ENCODE peak calls at places on chromosomes 2 and 18, in five cellular contexts. I is cardiac muscle cell, N is HCT116, M is pancreas, E is colonic mucosa. F is an unnamed sample. For H3K9me3 and H3K36me3, the result is how much of the 10 kb centered on the place peaks cover.

GRCh38 chr2:27856386-27856785 is 33.8 kb downstream of the RBKS start:
- DNase-seq in I (no peak), N (no peak), M (no peak), E (no peak), F (no peak)

GRCh38 chr2:69056071-69056470 is 43.1 kb downstream of the ANTXR1 start:
- DNase-seq in I (no peak), N (no peak), M (no peak), E (no peak), F (no peak)

GRCh38 chr2:200454839-200455801 is 54.7 kb downstream of the KCTD18 start:
- DNase-seq in I (no peak), N (peak), M (no peak), E (no peak), F (no peak)

GRCh38 chr2:127025357-127026062 is 81.4 kb downstream of the BIN1 start:
- DNase-seq in I (peak), N (no peak), M (peak), E (peak), F (peak)

GRCh38 chr2:231110551-231110950 is 14.3 kb downstream of the HTR2B start:
- DNase-seq in I (peak), N (no peak), M (no peak), E (no peak), F (no peak)

GRCh38 chr2:166106431-166107015 is 21.3 kb downstream of the SCN1A start:
- DNase-seq in I (peak), N (no peak), M (no peak), E (no peak), F (no peak)

GRCh38 chr18:27843783-27844415 is 333.0 kb downstream of the CDH2 start:
- DNase-seq in I (no peak), N (no peak), M (no peak), E (no peak), F (no peak)

GRCh38 chr2:42072349-42073118 is 24.7 kb downstream of the PKDCC start:
- DNase-seq in I (peak), N (no peak), M (no peak), E (peak), F (no peak)

GRCh38 chr18:52341617-52342381 is 1.8 kb downstream of the DCC start:
- DNase-seq in I (peak), N (no peak), M (no peak), E (no peak), F (no peak)

GRCh38 chr2:154740360-154740759 is 41.9 kb downstream of the KCNJ3 start:
- DNase-seq in I (no peak), N (no peak), M (no peak), E (no peak), F (no peak)

GRCh38 chr2:237449193-237449797 is 35.3 kb upstream of the COL6A3 start:
- DNase-seq in I (peak), N (no peak), M (no peak), E (no peak), F (no peak)

GRCh38 chr2:208609166-208609804 is 202.7 kb downstream of the PTH2R start:
- DNase-seq in I (no peak), N (no peak), M (no peak), E (no peak), F (no peak)

GRCh38 chr2:109244750-109245382 is 115.9 kb downstream of the SH3RF3 start:
- DNase-seq in I (no peak), N (no peak), M (no peak), E (no peak), F (no peak)

GRCh38 chr18:36808681-36809080 is 20.1 kb downstream of the TPGS2 start:
- DNase-seq in I (no peak), N (no peak), M (no peak), E (no peak), F (no peak)

GRCh38 chr2:29174937-29175336 is 59.7 kb downstream of the CLIP4 start:
- DNase-seq in I (no peak), N (no peak), M (no peak), E (no peak), F (no peak)

GRCh38 chr2:56448403-56448998 is 264.7 kb downstream of the CCDC85A start:
- DNase-seq in I (no peak), N (no peak), M (no peak), E (peak), F (no peak)

GRCh38 chr18:21479721-21480120 is 120.8 kb downstream of the ESCO1 start:
- DNase-seq in I (no peak), N (no peak), M (no peak), E (no peak), F (no peak)

GRCh38 chr2:151760139-151760650 is 25.9 kb upstream of the NEB start:
- DNase-seq in I (no peak), N (no peak), M (no peak), E (no peak), F (no peak)

GRCh38 chr2:235506291-235506996 is 12.6 kb downstream of the AGAP1 start:
- DNase-seq in I (no peak), N (no peak), M (no peak), E (peak), F (no peak)

GRCh38 chr2:151162185-151162584 is 99.5 kb downstream of the RBM43 start:
- DNase-seq in I (peak), N (no peak), M (no peak), E (no peak), F (peak)

GRCh38 chr2:131413148-131413747 is 49.3 kb upstream of the RAB6D start:
- DNase-seq in I (peak), N (peak), M (no peak), E (no peak), F (peak)

GRCh38 chr2:224328798-224329197 is 73.1 kb downstream of the FAM124B start:
- DNase-seq in I (no peak), N (no peak), M (no peak), E (no peak), F (no peak)

GRCh38 chr2:216967889-216968288 is 108.0 kb upstream of the TNP1 start:
- DNase-seq in I (no peak), N (no peak), M (no peak), E (no peak), F (no peak)

GRCh38 chr2:23092831-23093230 is 292.1 kb upstream of the KLHL29 start:
- DNase-seq in I (peak), N (no peak), M (no peak), E (no peak), F (no peak)

GRCh38 chr2:135974036-135974435 is 11.4 kb downstream of the DARS1 start:
- DNase-seq in I (no peak), N (no peak), M (no peak), E (no peak), F (no peak)

GRCh38 chr2:191501390-191502168 is 176.4 kb upstream of the NABP1 start:
- DNase-seq in I (peak), N (peak), M (no peak), E (no peak), F (no peak)

GRCh38 chr2:1477196-1478040 is 64.2 kb downstream of the TPO start:
- DNase-seq in I (no peak), N (no peak), M (no peak), E (no peak), F (no peak)

GRCh38 chr2:219676586-219676985 is 49.2 kb downstream of the SLC4A3 start:
- DNase-seq in I (no peak), N (no peak), M (no peak), E (no peak), F (no peak)

DNA sequence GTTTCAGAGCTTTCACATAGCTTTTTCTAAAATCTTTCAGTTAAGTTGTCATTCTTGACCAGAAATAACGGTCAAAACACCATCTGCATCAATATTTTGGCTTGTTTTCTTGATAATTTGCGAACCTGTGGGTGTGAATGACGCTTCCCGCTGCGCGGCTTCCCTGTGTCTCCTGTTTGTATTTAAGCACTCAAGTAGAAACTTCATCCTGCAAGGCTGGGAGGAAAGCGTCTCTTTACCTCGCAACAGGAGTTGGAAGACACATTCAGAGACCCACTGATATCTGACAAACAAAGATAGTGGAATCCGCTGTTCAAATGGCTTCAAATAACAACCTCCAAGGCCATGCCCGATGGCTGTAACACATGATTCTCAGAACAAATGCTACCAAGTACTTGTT is 704.9 kb downstream of the DCDC2C start:
- DNase-seq in I (no peak), N (no peak), M (no peak), E (no peak), F (no peak)
- H3K9me3 ChIP-seq in I (under half), N (under half), M (under half), E (under half), F (under half)

DNA sequence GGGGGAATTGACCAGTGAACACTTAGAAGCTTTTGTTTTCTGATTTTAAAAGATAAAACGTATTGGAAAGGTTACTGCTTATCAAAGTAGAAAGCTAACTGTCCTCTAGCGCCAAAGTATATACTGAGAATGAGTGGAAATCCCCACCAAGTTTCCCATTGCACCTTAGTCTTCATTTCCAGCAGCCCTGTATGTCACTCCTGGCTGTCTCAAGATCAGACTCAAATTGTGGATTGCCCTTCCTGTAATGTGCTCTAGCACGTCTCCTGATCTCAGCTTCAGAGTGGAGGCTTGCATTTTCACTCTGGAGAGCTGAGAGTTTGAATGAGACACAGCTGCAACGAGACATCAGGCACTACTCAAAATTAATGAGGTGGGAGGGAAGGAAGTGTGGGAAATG is 26.6 kb downstream of the MFF start:
- DNase-seq in I (no peak), N (no peak), M (no peak), E (no peak), F (no peak)
- H3K36me3 ChIP-seq in I (under half), N (under half), M (under half), E (under half), F (under half)

GRCh38 chr2:148508878-148509702 is 135.5 kb upstream of the EPC2 start:
- DNase-seq in I (peak), N (peak), M (peak), E (peak), F (peak)
- H3K27ac ChIP-seq in I (no peak), N (no peak), M (no peak), E (no peak), F (peak)

DNA sequence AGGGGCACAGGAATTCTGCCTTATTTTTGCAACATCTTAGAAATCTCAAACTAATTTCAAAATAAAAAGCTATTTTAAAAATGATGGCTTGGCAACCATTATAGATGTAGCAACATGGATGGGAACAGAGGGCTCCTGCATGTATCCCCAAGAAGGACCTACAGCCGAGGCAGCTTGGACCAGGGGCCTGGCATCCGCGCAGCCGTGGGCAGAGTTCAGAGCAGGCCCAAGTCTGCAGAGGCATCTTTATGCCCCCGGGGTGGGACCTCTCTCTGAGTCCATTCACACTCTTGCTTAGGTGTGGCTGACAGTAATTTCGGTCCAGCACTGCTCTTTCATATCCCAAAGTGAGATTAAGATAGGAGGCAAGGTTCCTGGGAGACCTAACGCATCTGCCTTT is 425.8 kb upstream of the MYT1L start:
- DNase-seq in I (no peak), N (no peak), M (no peak), E (no peak), F (no peak)
- H3K9me3 ChIP-seq in I (under half), N (under half), M (under half), E (under half), F (under half)

GRCh38 chr18:68679531-68679930 is 35.4 kb downstream of the TMX3 start:
- DNase-seq in I (no peak), N (no peak), M (no peak), E (no peak), F (no peak)

GRCh38 chr18:68676913-68677312 is 38.0 kb downstream of the TMX3 start:
- DNase-seq in I (no peak), N (no peak), M (no peak), E (no peak), F (no peak)
- H3K36me3 ChIP-seq in I (half or more), N (under half), M (under half), E (under half), F (under half)

GRCh38 chr2:149040451-149040850 is 2.0 kb downstream of the LYPD6B start:
- DNase-seq in I (no peak), N (peak), M (no peak), E (peak), F (no peak)
- H3K27ac ChIP-seq in I (no peak), N (no peak), M (no peak), E (no peak), F (no peak)

F was measured in naive thymus-derived CD4-positive, alpha-beta T cell.